ENCODE peak calls at places on chromosomes 5 and 9, in eight cellular contexts. Q is T1000; D is fibroblast of pulmonary artery; L is NCI-H2081; O is C1 segment of cervical spinal cord; J is stimulated activated CD8-positive, alpha-beta memory T cell treated with anti-CD3 and anti-CD28 coated beads, Interleukin-15, amount 100 ng/mL, for 4 hours; B is stimulated activated CD4-positive, alpha-beta T cell treated with anti-CD3 and anti-CD28 coated beads, Interleukin-12 subunit alpha, Interleukin-12 subunit beta, amount 100 ng/mL, for 48 hours; P is progenitor cell of endocrine pancreas. M is an unnamed sample.

GRCh38 chr5:154329519-154329918 is 116.3 kb upstream of the SAP30L start:
- DNase-seq in L (no peak), D (no peak), Q (no peak), O (no peak), B (no peak), P (no peak), J (no peak), M (no peak)

GRCh38 chr5:153965102-153965645 is 73.5 kb downstream of the FAM114A2 start:
- DNase-seq in O (peak), J (no peak), L (peak), D (peak), Q (peak), B (peak), P (peak), M (peak)

GRCh38 chr5:86909896-86910295 is 292.2 kb downstream of the COX7C start:
- DNase-seq in Q (peak), P (no peak), B (no peak), L (no peak), D (peak), J (no peak), O (no peak), M (peak)

GRCh38 chr5:96214442-96215197 is 218.4 kb downstream of the PCSK1 start:
- DNase-seq in D (no peak), L (no peak), B (no peak), Q (no peak), P (no peak), J (no peak), O (no peak), M (peak)

GRCh38 chr9:8764041-8764440 is 964.5 kb upstream of the DMAC1 start:
- DNase-seq in Q (no peak), D (peak), P (no peak), O (no peak), L (no peak), B (no peak), J (no peak), M (no peak)

GRCh38 chr9:354453-354852 is 139.8 kb downstream of the DOCK8 start:
- DNase-seq in O (no peak), L (no peak), J (no peak), P (no peak), Q (no peak), B (no peak), D (no peak), M (no peak)

GRCh38 chr5:109857405-109858031 is 167.8 kb downstream of the MAN2A1 start:
- DNase-seq in O (no peak), J (no peak), B (no peak), P (no peak), D (no peak), L (no peak), Q (no peak), M (no peak)

GRCh38 chr5:94857119-94857518 is 238.7 kb downstream of the SLF1 start:
- DNase-seq in P (no peak), Q (no peak), B (no peak), O (no peak), J (no peak), D (no peak), L (no peak), M (no peak)

GRCh38 chr9:86034863-86035734 is 64.3 kb downstream of the GOLM1 start:
- DNase-seq in L (peak), J (no peak), O (no peak), Q (no peak), B (no peak), D (peak), P (no peak), M (peak)

GRCh38 chr5:14240366-14240765 is 97.2 kb downstream of the TRIO start:
- DNase-seq in O (no peak), B (no peak), P (no peak), D (peak), Q (no peak), J (no peak), L (no peak), M (no peak)

GRCh38 chr5:86337667-86338460 is 279.9 kb upstream of the COX7C start:
- DNase-seq in L (no peak), P (no peak), D (no peak), O (no peak), Q (no peak), B (no peak), J (no peak), M (no peak)

GRCh38 chr5:75010838-75011237 is 41.5 kb downstream of the GCNT4 start:
- DNase-seq in Q (no peak), L (no peak), P (no peak), J (no peak), B (no peak), D (no peak), O (no peak), M (no peak)

GRCh38 chr5:160438316-160439204 is 16.9 kb downstream of the PTTG1 start:
- DNase-seq in L (peak), O (peak), P (no peak), J (peak), B (peak), D (peak), Q (peak), M (peak)

GRCh38 chr5:149466457-149466972 is 84.7 kb downstream of the CSNK1A1 start:
- DNase-seq in Q (peak), B (no peak), L (no peak), D (peak), O (no peak), P (no peak), J (no peak), M (peak)

GRCh38 chr9:98850851-98851729 is 43.6 kb downstream of the GALNT12 start:
- DNase-seq in O (no peak), Q (no peak), D (no peak), L (no peak), P (no peak), J (no peak), B (no peak), M (no peak)

GRCh38 chr5:67035098-67035740 is 161.4 kb downstream of the CD180 start:
- DNase-seq in D (no peak), J (no peak), L (no peak), Q (no peak), B (no peak), P (no peak), O (no peak), M (no peak)

GRCh38 chr9:109238677-109239076 is 71.6 kb upstream of the FRRS1L start:
- DNase-seq in L (no peak), B (no peak), O (no peak), P (no peak), Q (no peak), J (no peak), D (no peak), M (no peak)

GRCh38 chr5:67621040-67621397 is 424.4 kb upstream of the CD180 start:
- DNase-seq in J (no peak), Q (no peak), P (no peak), D (no peak), B (no peak), O (no peak), L (no peak), M (no peak)

GRCh38 chr9:28779240-28779639 is 1206.0 kb upstream of the C9orf72 start:
- DNase-seq in L (no peak), B (no peak), P (no peak), J (no peak), D (peak), O (no peak), Q (no peak), M (no peak)

GRCh38 chr9:96344458-96345180 is 38.9 kb downstream of the SLC35D2 start:
- DNase-seq in L (no peak), D (peak), Q (peak), B (no peak), P (no peak), J (no peak), O (peak), M (peak)

GRCh38 chr5:101176605-101177004 is 273.5 kb upstream of the ST8SIA4 start:
- DNase-seq in Q (no peak), P (no peak), L (no peak), B (no peak), D (no peak), J (no peak), O (no peak), M (no peak)

GRCh38 chr5:139671096-139671841 is 23.1 kb downstream of the CXXC5 start:
- DNase-seq in Q (no peak), J (no peak), O (peak), P (no peak), B (no peak), D (no peak), L (no peak), M (no peak)

GRCh38 chr5:137156175-137156574 is 343.0 kb downstream of the SPOCK1 start:
- DNase-seq in P (no peak), B (no peak), O (no peak), L (no peak), J (no peak), Q (no peak), D (no peak), M (no peak)

GRCh38 chr9:130243015-130243881 is 22.3 kb upstream of the HMCN2 start:
- DNase-seq in J (peak), Q (no peak), D (peak), P (peak), B (peak), O (peak), L (peak), M (peak)

GRCh38 chr9:99432075-99432474 is 210.0 kb downstream of the SEC61B start:
- DNase-seq in B (no peak), Q (no peak), L (no peak), J (no peak), P (no peak), O (no peak), D (no peak), M (no peak)

M was measured in astrocyte of the spinal cord.